ENCODE peak calls at places on chromosomes 11 and 22, in seven cellular contexts. N, I, G, W, B, H and V are unnamed samples.

GRCh38 chr11:57440744-57441414 is 14.0 kb upstream of the SLC43A3 start:
- DNase-seq in N (no peak), H (no peak), W (peak), G (no peak), B (no peak), I (no peak), V (no peak)

GRCh38 chr22:38881464-38881871 is 9.5 kb upstream of the CBX6 start:
- DNase-seq in B (no peak), G (no peak), N (no peak), W (no peak), H (no peak), I (no peak), V (no peak)

GRCh38 chr11:709109-709997 is 3.3 kb downstream of the EPS8L2 start:
- DNase-seq in I (no peak), W (no peak), B (no peak), G (peak), N (no peak), H (no peak), V (no peak)

GRCh38 chr22:20204821-20205220 is 54.0 kb upstream of the CCDC188 start:
- DNase-seq in H (no peak), B (no peak), N (no peak), G (no peak), W (no peak), I (no peak), V (no peak)

GRCh38 chr11:39149214-39149613 is 2310.2 kb downstream of the LRRC4C start:
- DNase-seq in G (no peak), B (no peak), W (no peak), H (no peak), N (no peak), I (no peak), V (no peak)

GRCh38 chr11:69490516-69490915 is 9.1 kb downstream of the LINC01488 start:
- DNase-seq in W (no peak), H (no peak), N (no peak), I (no peak), G (no peak), B (no peak), V (no peak)

GRCh38 chr11:109984634-109985289 is 108.4 kb upstream of the ZC3H12C start:
- DNase-seq in B (no peak), H (peak), W (no peak), G (no peak), I (no peak), N (no peak), V (no peak)

GRCh38 chr11:12569499-12570040 is 104.7 kb upstream of the TEAD1 start:
- DNase-seq in N (no peak), G (no peak), H (no peak), B (no peak), W (no peak), I (no peak), V (no peak)

GRCh38 chr11:117345039-117345438 is 17.4 kb downstream of the CEP164 start:
- DNase-seq in G (no peak), H (no peak), W (no peak), I (no peak), N (no peak), B (no peak), V (no peak)

DNA sequence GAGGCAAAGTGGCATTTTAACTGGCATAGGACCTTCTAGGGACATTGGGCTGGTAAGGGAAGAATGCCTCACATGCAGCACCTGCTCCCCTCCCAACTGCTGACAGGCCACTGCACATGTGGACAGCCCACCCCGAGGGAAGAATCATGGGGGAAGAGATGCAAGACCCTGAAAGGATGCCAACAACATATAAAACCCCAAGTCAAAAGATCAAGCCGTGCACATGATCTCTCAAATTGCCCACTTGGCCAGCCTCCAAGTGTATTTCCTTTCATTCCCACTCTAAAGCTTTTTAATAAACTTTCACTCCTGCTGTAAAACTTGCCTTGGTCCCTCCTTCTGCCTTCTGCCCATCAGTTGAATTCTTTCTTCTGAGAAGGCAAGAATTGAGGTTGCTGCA is 947.8 kb upstream of the CCDC90B start:
- DNase-seq in H (no peak), N (no peak), B (no peak), G (no peak), I (no peak), W (no peak), V (no peak)
- TF ChIP-seq JUND in H (no peak), N (no peak), B (no peak), G (no peak), I (no peak), W (no peak), V (no peak)

GRCh38 chr22:45240810-45241631 is at the start of gene KIAA0930:
- DNase-seq in G (peak), I (no peak), W (peak), N (peak), H (no peak), B (peak), V (peak)
- TF ChIP-seq JUND in G (no peak), I (no peak), W (no peak), N (no peak), H (no peak), B (no peak), V (no peak)

GRCh38 chr11:126328001-126328390 is 24.1 kb downstream of the DCPS start:
- DNase-seq in H (no peak), I (no peak), G (no peak), W (no peak), B (no peak), N (no peak), V (no peak)

GRCh38 chr11:126328938-126329643 is 25.2 kb downstream of the DCPS start:
- DNase-seq in I (no peak), N (no peak), H (no peak), G (no peak), B (no peak), W (no peak), V (no peak)

GRCh38 chr11:126329644-126330200 is 25.8 kb upstream of the ST3GAL4 start:
- DNase-seq in I (no peak), G (no peak), N (no peak), W (no peak), B (no peak), H (no peak), V (no peak)

GRCh38 chr11:126328444-126328843 is 24.6 kb downstream of the DCPS start:
- DNase-seq in G (no peak), H (no peak), N (no peak), W (no peak), I (no peak), B (no peak), V (no peak)

GRCh38 chr11:126327280-126328000 is 23.6 kb downstream of the DCPS start:
- DNase-seq in W (no peak), H (no peak), N (no peak), G (no peak), B (no peak), I (no peak), V (no peak)
- TF ChIP-seq JUND in W (no peak), H (no peak), N (no peak), G (no peak), B (no peak), I (no peak), V (no peak)

GRCh38 chr11:128784059-128784804 is 82.9 kb downstream of the KCNJ1 start:
- DNase-seq in G (no peak), W (no peak), B (no peak), I (peak), N (no peak), H (no peak), V (no peak)

GRCh38 chr11:128786507-128786906 is 80.6 kb downstream of the KCNJ1 start:
- DNase-seq in I (no peak), G (no peak), N (no peak), B (no peak), H (no peak), W (no peak), V (no peak)

GRCh38 chr11:128790200-128790599 is 76.9 kb downstream of the KCNJ1 start:
- DNase-seq in I (no peak), B (no peak), N (no peak), W (no peak), H (no peak), G (no peak), V (no peak)

GRCh38 chr11:128789497-128790080 is 77.5 kb downstream of the KCNJ1 start:
- DNase-seq in W (no peak), I (no peak), N (no peak), G (no peak), H (no peak), B (no peak), V (no peak)
- TF ChIP-seq JUND in W (no peak), I (no peak), N (no peak), G (no peak), H (no peak), B (no peak), V (no peak)

DNA sequence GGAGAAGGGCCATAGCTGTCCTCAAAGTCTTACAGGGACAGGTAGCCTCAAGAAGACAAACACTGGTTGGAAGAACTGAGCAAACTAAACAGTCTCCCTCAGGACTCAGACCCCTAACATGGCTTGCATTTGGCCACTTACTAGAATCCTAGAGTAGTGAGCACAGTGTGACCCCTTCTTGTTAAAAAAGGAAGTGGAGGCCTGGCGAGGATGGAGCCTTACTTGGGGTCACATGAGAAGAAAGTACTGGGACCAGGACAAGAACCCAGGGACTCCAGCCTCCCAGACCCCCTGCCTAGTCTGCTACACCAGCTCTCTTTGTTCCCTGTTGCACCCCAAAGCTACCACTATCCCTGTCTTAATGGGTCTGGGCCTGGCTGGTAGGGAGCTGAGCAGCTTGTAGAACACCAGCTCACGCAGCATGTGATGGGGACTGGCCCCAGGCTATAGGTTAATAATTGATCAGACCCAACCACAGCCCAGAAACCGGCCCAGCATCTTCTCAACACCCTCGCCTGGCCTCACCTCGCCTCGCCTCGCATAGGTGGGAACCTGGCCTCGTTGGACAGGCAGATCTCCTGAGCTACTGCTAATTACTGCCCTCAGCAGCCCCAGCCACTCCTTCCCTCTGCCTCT is 17.6 kb downstream of the DGAT2 start:
- DNase-seq in H (no peak), B (no peak), N (no peak), I (no peak), W (peak), G (no peak), V (no peak)
- TF ChIP-seq JUND in H (no peak), B (no peak), N (no peak), I (no peak), W (no peak), G (no peak), V (no peak)

GRCh38 chr11:34030386-34030785 is 21.1 kb upstream of the CAPRIN1 start:
- DNase-seq in G (no peak), I (no peak), B (no peak), W (no peak), H (no peak), N (no peak), V (no peak)

GRCh38 chr11:34028407-34028804 is 23.1 kb upstream of the CAPRIN1 start:
- DNase-seq in N (no peak), B (no peak), H (no peak), W (no peak), I (no peak), G (no peak), V (no peak)

GRCh38 chr11:34026432-34026831 is 25.1 kb upstream of the CAPRIN1 start:
- DNase-seq in N (no peak), G (no peak), I (no peak), W (no peak), H (no peak), B (no peak), V (no peak)

GRCh38 chr11:34027516-34028406 is 23.8 kb upstream of the CAPRIN1 start:
- DNase-seq in N (no peak), W (peak), B (no peak), I (no peak), G (no peak), H (no peak), V (no peak)

DNA sequence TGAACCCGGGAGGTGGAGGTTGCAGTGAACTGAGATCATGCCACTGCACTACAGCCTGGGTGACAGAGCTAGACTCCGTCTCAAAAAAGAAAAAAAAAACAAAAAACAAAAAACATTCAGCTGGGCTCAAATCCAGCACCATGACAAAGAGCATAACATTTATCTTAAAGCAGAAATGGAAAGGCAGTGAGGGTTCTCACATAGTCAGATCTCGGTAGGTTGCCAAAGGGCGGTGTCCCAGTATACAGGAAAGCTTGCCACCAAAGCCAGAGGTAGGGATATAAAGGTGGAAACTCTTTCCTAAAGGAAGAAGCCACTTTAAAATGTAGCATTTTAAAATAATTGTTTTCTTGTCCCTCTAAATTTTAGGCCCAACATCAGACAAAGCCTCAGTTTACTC is 22.4 kb upstream of the CAPRIN1 start:
- DNase-seq in N (no peak), G (no peak), I (no peak), H (no peak), B (no peak), W (no peak), V (no peak)
- TF ChIP-seq JUND in N (no peak), G (no peak), I (no peak), H (no peak), B (no peak), W (no peak), V (no peak)

GRCh38 chr22:43991316-43992020 is 32.6 kb upstream of the PARVB start:
- DNase-seq in G (no peak), W (no peak), I (no peak), N (no peak), H (no peak), B (no peak), V (no peak)

GRCh38 chr22:43994416-43994815 is 29.7 kb upstream of the PARVB start:
- DNase-seq in G (no peak), W (no peak), H (no peak), N (no peak), B (no peak), I (no peak), V (no peak)

GRCh38 chr22:43992331-43992821 is 31.7 kb upstream of the PARVB start:
- DNase-seq in W (no peak), B (no peak), N (no peak), H (no peak), G (peak), I (no peak), V (no peak)

GRCh38 chr22:43994006-43994405 is 30.1 kb upstream of the PARVB start:
- DNase-seq in W (no peak), B (no peak), N (no peak), H (no peak), G (no peak), I (no peak), V (no peak)

DNA sequence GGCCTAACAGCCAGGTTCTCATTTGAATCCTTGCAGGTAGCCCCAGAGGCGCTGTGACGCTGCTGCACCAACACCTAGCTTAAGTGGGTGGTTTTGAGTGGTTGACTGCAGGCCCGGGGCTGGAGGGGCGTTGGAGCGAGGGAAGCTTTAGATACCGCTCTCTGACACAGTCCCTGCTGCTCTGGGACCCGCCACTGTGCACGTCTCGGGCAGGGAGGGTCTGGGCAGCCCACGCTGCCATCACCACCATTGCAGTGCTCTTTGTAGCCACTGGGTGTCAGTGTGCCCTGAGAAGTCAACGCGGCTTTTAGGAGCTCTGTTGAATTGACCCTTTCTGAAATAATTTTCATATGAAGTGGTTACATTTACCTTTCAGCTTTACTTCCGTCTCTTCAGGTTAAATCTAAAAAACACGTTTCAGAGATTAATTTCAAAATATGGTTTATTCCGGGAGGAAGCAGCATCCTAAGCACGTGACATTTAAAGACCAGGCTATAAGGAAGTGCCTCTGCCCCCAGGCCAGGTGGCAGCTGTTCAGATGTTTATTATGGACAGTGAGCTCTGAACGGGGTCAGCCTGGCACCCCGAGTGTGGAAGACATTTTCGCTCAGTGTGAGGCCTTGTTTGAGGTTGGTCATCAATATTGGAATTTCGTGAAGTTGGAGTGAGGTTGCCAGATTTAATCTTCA is 30.9 kb upstream of the PARVB start:
- DNase-seq in I (peak), G (peak), B (peak), H (peak), N (peak), W (peak), V (peak)
- TF ChIP-seq JUND in I (no peak), G (no peak), B (peak), H (no peak), N (no peak), W (no peak), V (no peak)